ENCODE peak calls at places on chromosomes 1 and 21, in four cellular contexts. I is heart left ventricle, H is HT1080, F is NCI-H1694 treated with DMSO at 0.1 percent for 48 hours. S is an unnamed sample.

GRCh38 chr1:238451781-238452310 is 561.1 kb upstream of the ZP4 start:
- DNase-seq in F (no peak), I (no peak), H (no peak), S (no peak)

GRCh38 chr1:119442756-119443155 is 27.8 kb downstream of the HSD3B2 start:
- DNase-seq in I (no peak), H (no peak), F (no peak), S (no peak)

GRCh38 chr1:223363057-223363855 is 720 bp downstream of the SUSD4 start:
- DNase-seq in F (peak; percentile 48), I (peak; percentile 75), H (no peak), S (peak; percentile 28)

GRCh38 chr21:45029968-45030636 is 44.3 kb upstream of the ADARB1 start:
- DNase-seq in I (no peak), F (no peak), H (no peak), S (no peak)

GRCh38 chr1:157963713-157964112 is 29.7 kb upstream of the KIRREL1 start:
- DNase-seq in H (peak; percentile 66), I (peak; percentile 60), F (peak; percentile 68), S (peak; percentile 81)

GRCh38 chr21:39373634-39374033 is 24.7 kb upstream of the HMGN1 start:
- DNase-seq in H (peak; percentile 45), F (peak; percentile 53), I (no peak), S (peak; percentile 66)

GRCh38 chr1:228083871-228084278 is 1.4 kb downstream of the ARF1 start:
- DNase-seq in H (no peak), F (no peak), I (peak; percentile 45), S (peak; percentile 43)

GRCh38 chr1:101745549-101745948 is 251.2 kb downstream of the OLFM3 start:
- DNase-seq in F (no peak), I (no peak), H (no peak), S (no peak)

GRCh38 chr1:240732390-240732789 is 120.4 kb upstream of the GREM2 start:
- DNase-seq in I (no peak), H (peak; percentile 60), F (peak; percentile 88), S (peak; percentile 83)

GRCh38 chr1:99852648-99853047 is 2.5 kb downstream of the AGL start:
- DNase-seq in F (no peak), I (no peak), H (no peak), S (no peak)

GRCh38 chr1:46466477-46467182 is 23.0 kb upstream of the DMBX1 start:
- DNase-seq in H (no peak), F (no peak), I (peak; percentile 49), S (peak; percentile 27)

GRCh38 chr1:64038965-64039926 is 164.2 kb upstream of the UBE2U start:
- DNase-seq in I (no peak), F (no peak), H (peak; percentile 98), S (peak; percentile 91)

GRCh38 chr1:154846921-154847442 is 23.1 kb downstream of the KCNN3 start:
- DNase-seq in I (no peak), H (no peak), F (peak; percentile 65), S (no peak)

GRCh38 chr1:16300436-16300835 is 51.8 kb downstream of the FBXO42 start:
- DNase-seq in H (no peak), F (no peak), I (no peak), S (no peak)

GRCh38 chr1:167492509-167492910 is 25.8 kb downstream of the CD247 start:
- DNase-seq in H (no peak), I (no peak), F (no peak), S (no peak)

GRCh38 chr1:6396998-6397397 is 3.4 kb upstream of the ACOT7 start:
- DNase-seq in I (no peak), H (no peak), F (no peak), S (no peak)

GRCh38 chr1:62530516-62531154 is 66.7 kb upstream of the ANGPTL3 start:
- DNase-seq in H (peak; percentile 25), I (peak; percentile 30), F (peak; percentile 16), S (peak; percentile 60)

GRCh38 chr1:60134706-60135105 is 61.1 kb upstream of the C1orf87 start:
- DNase-seq in I (no peak), H (no peak), F (no peak), S (no peak)

GRCh38 chr1:72283204-72284083 is 1.1 kb upstream of the NEGR1 start:
- DNase-seq in I (peak; percentile 84), F (peak; percentile 83), H (peak; percentile 75), S (peak; percentile 80)

GRCh38 chr1:97565886-97566285 is 354.9 kb downstream of the DPYD start:
- DNase-seq in I (no peak), H (no peak), F (no peak), S (no peak)

S was measured in ELR.